ENCODE peak calls at places on chromosomes 7 and 10, in seven cellular contexts. U is dorsolateral prefrontal cortex, K is upper lobe of right lung, Z is IMR-90, D is sigmoid colon, Q is Peyer's patch, H is tibial artery. W is an unnamed sample.
A peak's percentile ranks its signal among the peaks of the same experiment; 100 is the strongest.

GRCh38 chr10:30436200-30436599 is 2.2 kb downstream of the MAP3K8 start:
- DNase-seq in Z (peak; percentile 60), D (peak; percentile 70), K (no peak), H (no peak), U (no peak), Q (no peak), W (no peak)

GRCh38 chr7:39428221-39428620 is 138.0 kb upstream of the YAE1 start:
- DNase-seq in Z (peak; percentile 48), H (no peak), K (no peak), U (no peak), D (no peak), Q (no peak), W (no peak)

GRCh38 chr7:137903382-137904169 is 56.8 kb upstream of the DGKI start:
- DNase-seq in D (peak; percentile 79), K (no peak), Q (no peak), H (peak; percentile 51), U (peak; percentile 53), Z (peak; percentile 82), W (no peak)

GRCh38 chr7:21941570-21942224 is 4.0 kb downstream of the CDCA7L start:
- DNase-seq in H (no peak), K (no peak), Q (no peak), U (no peak), D (no peak), Z (peak; percentile 43), W (no peak)

GRCh38 chr10:43606323-43607198 is at the start of gene ZNF485:
- DNase-seq in K (peak; percentile 90), D (peak; percentile 81), H (peak; percentile 62), Z (peak; percentile 64), Q (peak; percentile 71), U (peak; percentile 89), W (peak; percentile 77)

GRCh38 chr7:99171731-99172130 is 27.8 kb upstream of the SMURF1 start:
- DNase-seq in D (no peak), Q (no peak), U (no peak), K (no peak), H (no peak), Z (peak; percentile 56), W (no peak)

GRCh38 chr10:49001861-49002675 is 62.4 kb upstream of the LRRC18 start:
- DNase-seq in D (no peak), Q (no peak), K (no peak), Z (no peak), U (no peak), H (no peak), W (peak; percentile 57)

GRCh38 chr10:79552143-79552542 is 8.1 kb downstream of the SFTPA2 start:
- DNase-seq in H (no peak), Z (no peak), D (no peak), K (no peak), Q (no peak), U (no peak), W (no peak)

GRCh38 chr7:98348726-98349474 is 52.0 kb downstream of the BAIAP2L1 start:
- DNase-seq in U (no peak), H (no peak), K (peak; percentile 64), Q (peak; percentile 71), D (no peak), Z (no peak), W (no peak)

GRCh38 chr7:34756691-34757090 is 98.7 kb downstream of the NPSR1 start:
- DNase-seq in Q (no peak), D (no peak), K (no peak), U (no peak), Z (no peak), H (no peak), W (no peak)

GRCh38 chr7:27922907-27923306 is 182.9 kb downstream of the TAX1BP1 start:
- DNase-seq in K (no peak), Q (no peak), D (no peak), H (no peak), U (no peak), Z (no peak), W (no peak)

GRCh38 chr7:5094641-5095040 is 49.0 kb downstream of the RBAK start:
- DNase-seq in D (no peak), U (no peak), Z (no peak), K (no peak), H (no peak), Q (no peak), W (no peak)

GRCh38 chr7:12929416-12930140 is 242.1 kb downstream of the ARL4A start:
- DNase-seq in H (no peak), U (no peak), D (no peak), Z (no peak), Q (no peak), K (no peak), W (no peak)

GRCh38 chr10:97154789-97155188 is 31.0 kb downstream of the SLIT1 start:
- DNase-seq in K (no peak), D (peak; percentile 40), Q (no peak), U (no peak), H (no peak), Z (no peak), W (no peak)

GRCh38 chr7:94375167-94375566 is 19.5 kb upstream of the COL1A2 start:
- DNase-seq in U (no peak), H (peak; percentile 70), D (peak; percentile 94), Z (peak; percentile 97), K (no peak), Q (no peak), W (peak; percentile 39)

GRCh38 chr7:63117-63480 is 129.3 kb upstream of the FAM20C start:
- DNase-seq in Z (no peak), K (peak; percentile 56), H (no peak), D (peak; percentile 58), Q (no peak), U (peak; percentile 37), W (no peak)

GRCh38 chr7:1588978-1589377 is 19.1 kb upstream of the PSMG3 start:
- DNase-seq in U (no peak), Q (no peak), H (no peak), Z (no peak), K (no peak), D (no peak), W (no peak)

GRCh38 chr7:98878365-98879197 is at the start of gene TRRAP:
- DNase-seq in Q (peak; percentile 79), K (peak; percentile 89), U (peak; percentile 81), Z (peak; percentile 62), D (peak; percentile 80), H (peak; percentile 51), W (peak; percentile 77)

GRCh38 chr10:7513936-7514335 is 103.1 kb upstream of the SFMBT2 start:
- DNase-seq in D (no peak), U (no peak), K (no peak), Q (no peak), Z (no peak), H (no peak), W (no peak)

GRCh38 chr7:117472335-117472734 is 7.5 kb upstream of the CFTR start:
- DNase-seq in H (no peak), Q (no peak), U (no peak), K (no peak), Z (no peak), D (no peak), W (no peak)

GRCh38 chr10:5588603-5589002 is 63.8 kb downstream of the CALML3 start:
- DNase-seq in Q (no peak), U (no peak), K (peak; percentile 47), D (no peak), Z (no peak), H (no peak), W (no peak)

GRCh38 chr10:130576427-130576826 is 440.2 kb downstream of the GLRX3 start:
- DNase-seq in H (no peak), Q (no peak), D (no peak), K (no peak), U (no peak), Z (no peak), W (no peak)

GRCh38 chr10:61160253-61160652 is 216.3 kb upstream of the RHOBTB1 start:
- DNase-seq in K (no peak), D (no peak), U (no peak), Q (no peak), H (no peak), Z (peak; percentile 54), W (no peak)

GRCh38 chr7:121446526-121446925 is 50.4 kb upstream of the FAM3C start:
- DNase-seq in K (no peak), H (no peak), Z (no peak), Q (no peak), U (no peak), D (no peak), W (no peak)

GRCh38 chr10:124992462-124993344 is 50.8 kb downstream of the ZRANB1 start:
- DNase-seq in H (peak; percentile 81), K (peak; percentile 66), Z (peak; percentile 63), Q (no peak), U (peak; percentile 64), D (peak; percentile 88), W (peak; percentile 45)

DNA sequence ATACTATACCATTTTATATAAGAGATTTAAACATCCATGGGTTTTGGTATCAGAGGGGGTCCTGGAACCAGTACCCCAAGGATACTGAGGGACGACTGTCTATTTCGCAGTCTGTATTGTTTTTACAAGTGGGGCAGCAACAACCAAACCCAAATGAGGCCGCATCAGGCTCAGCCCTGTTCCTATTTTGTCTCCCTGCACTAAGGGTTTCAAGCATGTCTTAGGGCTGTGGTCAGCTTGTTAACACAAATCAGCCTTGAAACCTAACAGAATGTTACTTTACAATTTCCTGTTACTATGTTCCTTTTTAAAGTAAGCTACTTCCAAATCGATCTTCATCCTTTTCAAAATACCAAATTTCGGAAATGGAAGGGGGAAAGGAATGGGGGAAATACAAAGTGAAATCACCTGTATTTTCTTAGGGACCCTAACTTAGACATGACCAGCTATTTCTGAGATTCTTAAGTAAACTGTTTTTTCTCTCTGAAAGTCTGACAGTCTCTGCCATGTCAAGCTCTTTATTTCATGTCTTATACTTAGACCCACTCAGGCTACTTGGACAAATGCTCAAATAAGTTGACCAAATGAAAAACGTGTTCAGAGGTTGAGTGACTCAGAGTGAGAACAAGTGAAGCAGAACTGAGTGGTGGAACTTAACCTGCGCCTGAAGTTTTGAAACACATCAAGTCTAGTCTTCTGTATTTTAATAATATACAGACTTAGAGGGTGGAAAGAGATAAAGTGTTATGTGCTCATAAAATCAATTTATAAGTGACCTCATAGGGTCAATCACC is 75.8 kb downstream of the C1GALT1 start:
- DNase-seq in U (no peak), K (no peak), D (no peak), Z (peak; percentile 5), Q (no peak), H (no peak), W (no peak)
- H3K27ac ChIP-seq in U (no peak overlapping the region), K (peak overlapping the region; percentile 67), D (no peak overlapping the region), Z (no peak overlapping the region), Q (peak overlapping the region; percentile 71), H (no peak overlapping the region), W (peak overlapping the region; percentile 69)

DNA sequence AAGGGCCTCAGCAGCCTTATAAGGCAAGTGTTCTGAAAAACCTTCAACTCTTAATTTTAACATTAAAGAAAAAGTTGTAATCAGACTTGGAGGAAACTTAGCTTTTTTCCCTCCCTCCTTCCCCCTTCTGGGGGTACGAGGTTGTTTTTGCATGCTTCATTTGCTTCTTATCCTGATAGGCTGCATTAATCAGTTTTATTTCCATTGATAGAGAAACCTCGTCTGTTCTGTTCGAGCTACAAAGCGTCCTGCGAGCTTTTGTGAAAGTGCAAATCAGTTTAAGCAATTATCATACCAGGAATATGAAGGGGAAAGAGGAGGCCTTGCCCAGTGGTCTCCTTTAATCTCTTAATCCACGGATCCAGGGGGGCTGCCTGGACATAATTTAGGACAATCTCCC is 7.5 kb downstream of the EMX2 start:
- DNase-seq in Q (no peak), Z (no peak), U (no peak), K (no peak), H (no peak), D (no peak), W (no peak)
- H3K27me3 ChIP-seq in Q (peaks cover 3% of the 10 kb centered on the region), Z (peaks cover 82% of the 10 kb centered on the region), U (peaks cover 97% of the 10 kb centered on the region), K (peaks cover 98% of the 10 kb centered on the region), H (peaks cover 68% of the 10 kb centered on the region), D (peaks cover 71% of the 10 kb centered on the region), W (peaks cover 100% of the 10 kb centered on the region)

GRCh38 chr7:7613210-7613609 is 27.3 kb upstream of the UMAD1 start:
- DNase-seq in K (no peak), H (no peak), D (no peak), Q (no peak), U (no peak), Z (no peak), W (no peak)
- H3K27ac ChIP-seq in K (no peak overlapping the region), H (no peak overlapping the region), D (no peak overlapping the region), Q (no peak overlapping the region), U (no peak overlapping the region), Z (no peak overlapping the region), W (no peak overlapping the region)

GRCh38 chr10:106535304-106535964 is 629.1 kb downstream of the SORCS1 start:
- DNase-seq in D (no peak), H (no peak), U (no peak), Z (no peak), Q (no peak), K (no peak), W (no peak)
- H3K27me3 ChIP-seq in D (no peaks in the 10 kb centered on the region), H (no peaks in the 10 kb centered on the region), U (no peaks in the 10 kb centered on the region), Z (no peaks in the 10 kb centered on the region), Q (no peaks in the 10 kb centered on the region), K (no peaks in the 10 kb centered on the region), W (no peaks in the 10 kb centered on the region)

W was measured in left ventricle myocardium inferior.